ENCODE peak calls at places on chromosomes 16 and 17, in nine cellular contexts. One of them, this sample, is unnamed. For H3K36me3, the result is how much of the 10 kb centered on the place peaks cover.

GRCh38 chr16:20137194-20137593 is 63.5 kb upstream of the GPR139 start:
- DNase-seq in upper lobe of right lung: no peak
- DNase-seq in OCI-LY7: no peak
- DNase-seq in stomach: no peak
- DNase-seq in left ventricle myocardium inferior: no peak
- DNase-seq in neural progenitor cell: no peak
- DNase-seq in tibial artery: no peak
- DNase-seq in GM23338: peak
- DNase-seq in body of pancreas: no peak
- DNase-seq in this sample: no peak

GRCh38 chr17:59914274-59914854 is 21.4 kb downstream of the RPS6KB1 start:
- DNase-seq in upper lobe of right lung: no peak
- DNase-seq in OCI-LY7: peak
- DNase-seq in stomach: no peak
- DNase-seq in left ventricle myocardium inferior: no peak
- DNase-seq in neural progenitor cell: peak
- DNase-seq in tibial artery: no peak
- DNase-seq in GM23338: peak
- DNase-seq in body of pancreas: peak
- DNase-seq in this sample: peak

GRCh38 chr17:65542595-65542994 is 18.9 kb downstream of the AXIN2 start:
- DNase-seq in upper lobe of right lung: no peak
- DNase-seq in OCI-LY7: no peak
- DNase-seq in stomach: no peak
- DNase-seq in left ventricle myocardium inferior: no peak
- DNase-seq in neural progenitor cell: no peak
- DNase-seq in tibial artery: no peak
- DNase-seq in GM23338: no peak
- DNase-seq in body of pancreas: no peak
- DNase-seq in this sample: no peak

GRCh38 chr17:73588291-73589095 is 55.8 kb downstream of the SDK2 start:
- DNase-seq in upper lobe of right lung: no peak
- DNase-seq in OCI-LY7: peak
- DNase-seq in stomach: no peak
- DNase-seq in left ventricle myocardium inferior: no peak
- DNase-seq in neural progenitor cell: no peak
- DNase-seq in tibial artery: no peak
- DNase-seq in GM23338: no peak
- DNase-seq in body of pancreas: no peak
- DNase-seq in this sample: no peak

GRCh38 chr16:89155184-89155679 is 16.3 kb upstream of the CDH15 start:
- DNase-seq in upper lobe of right lung: peak
- DNase-seq in OCI-LY7: no peak
- DNase-seq in stomach: peak
- DNase-seq in left ventricle myocardium inferior: peak
- DNase-seq in neural progenitor cell: no peak
- DNase-seq in tibial artery: peak
- DNase-seq in GM23338: no peak
- DNase-seq in body of pancreas: peak
- DNase-seq in this sample: no peak

GRCh38 chr17:27585153-27585681 is 45.8 kb upstream of the LGALS9 start:
- DNase-seq in upper lobe of right lung: no peak
- DNase-seq in OCI-LY7: no peak
- DNase-seq in stomach: no peak
- DNase-seq in left ventricle myocardium inferior: no peak
- DNase-seq in neural progenitor cell: no peak
- DNase-seq in tibial artery: no peak
- DNase-seq in GM23338: no peak
- DNase-seq in body of pancreas: no peak
- DNase-seq in this sample: no peak

GRCh38 chr16:77213542-77214108 is 14.4 kb downstream of the SYCE1L start:
- DNase-seq in upper lobe of right lung: no peak
- DNase-seq in OCI-LY7: no peak
- DNase-seq in stomach: no peak
- DNase-seq in left ventricle myocardium inferior: no peak
- DNase-seq in neural progenitor cell: no peak
- DNase-seq in tibial artery: no peak
- DNase-seq in GM23338: no peak
- DNase-seq in body of pancreas: no peak
- DNase-seq in this sample: no peak

GRCh38 chr17:41919840-41920579 is 1.3 kb upstream of the ACLY start:
- DNase-seq in upper lobe of right lung: peak
- DNase-seq in OCI-LY7: no peak
- DNase-seq in stomach: no peak
- DNase-seq in left ventricle myocardium inferior: no peak
- DNase-seq in neural progenitor cell: no peak
- DNase-seq in tibial artery: no peak
- DNase-seq in GM23338: peak
- DNase-seq in body of pancreas: peak
- DNase-seq in this sample: no peak

GRCh38 chr16:7866144-7866543 is 533.5 kb downstream of the RBFOX1 start:
- DNase-seq in upper lobe of right lung: no peak
- DNase-seq in OCI-LY7: no peak
- DNase-seq in stomach: no peak
- DNase-seq in left ventricle myocardium inferior: no peak
- DNase-seq in neural progenitor cell: no peak
- DNase-seq in tibial artery: no peak
- DNase-seq in GM23338: peak
- DNase-seq in body of pancreas: no peak
- DNase-seq in this sample: no peak

GRCh38 chr16:80263181-80263823 is 277.5 kb upstream of the DYNLRB2 start:
- DNase-seq in upper lobe of right lung: no peak
- DNase-seq in OCI-LY7: no peak
- DNase-seq in stomach: no peak
- DNase-seq in left ventricle myocardium inferior: no peak
- DNase-seq in neural progenitor cell: no peak
- DNase-seq in tibial artery: no peak
- DNase-seq in GM23338: no peak
- DNase-seq in body of pancreas: no peak
- DNase-seq in this sample: no peak

GRCh38 chr17:27760069-27760885 is 40.1 kb downstream of the NOS2 start:
- DNase-seq in upper lobe of right lung: peak
- DNase-seq in OCI-LY7: peak
- DNase-seq in stomach: peak
- DNase-seq in left ventricle myocardium inferior: peak
- DNase-seq in neural progenitor cell: peak
- DNase-seq in tibial artery: peak
- DNase-seq in GM23338: peak
- DNase-seq in body of pancreas: peak
- DNase-seq in this sample: peak

GRCh38 chr17:39676198-39676819 is 8.1 kb downstream of the PNMT start:
- DNase-seq in upper lobe of right lung: peak
- DNase-seq in OCI-LY7: peak
- DNase-seq in stomach: peak
- DNase-seq in left ventricle myocardium inferior: peak
- DNase-seq in neural progenitor cell: no peak
- DNase-seq in tibial artery: peak
- DNase-seq in GM23338: no peak
- DNase-seq in body of pancreas: peak
- DNase-seq in this sample: peak

GRCh38 chr17:47829870-47830269 is 1.5 kb downstream of the MRPL10 start:
- DNase-seq in upper lobe of right lung: no peak
- DNase-seq in OCI-LY7: no peak
- DNase-seq in stomach: no peak
- DNase-seq in left ventricle myocardium inferior: no peak
- DNase-seq in neural progenitor cell: no peak
- DNase-seq in tibial artery: no peak
- DNase-seq in GM23338: no peak
- DNase-seq in body of pancreas: no peak
- DNase-seq in this sample: peak

GRCh38 chr17:28057731-28058246 is 15.3 kb downstream of the NLK start:
- DNase-seq in upper lobe of right lung: no peak
- DNase-seq in OCI-LY7: no peak
- DNase-seq in stomach: no peak
- DNase-seq in left ventricle myocardium inferior: no peak
- DNase-seq in neural progenitor cell: no peak
- DNase-seq in tibial artery: no peak
- DNase-seq in GM23338: no peak
- DNase-seq in body of pancreas: no peak
- DNase-seq in this sample: no peak

GRCh38 chr16:48632137-48632774 is 22.3 kb upstream of the N4BP1 start:
- DNase-seq in upper lobe of right lung: peak
- DNase-seq in OCI-LY7: no peak
- DNase-seq in stomach: peak
- DNase-seq in left ventricle myocardium inferior: no peak
- DNase-seq in neural progenitor cell: no peak
- DNase-seq in tibial artery: no peak
- DNase-seq in GM23338: no peak
- DNase-seq in body of pancreas: no peak
- DNase-seq in this sample: peak

DNA sequence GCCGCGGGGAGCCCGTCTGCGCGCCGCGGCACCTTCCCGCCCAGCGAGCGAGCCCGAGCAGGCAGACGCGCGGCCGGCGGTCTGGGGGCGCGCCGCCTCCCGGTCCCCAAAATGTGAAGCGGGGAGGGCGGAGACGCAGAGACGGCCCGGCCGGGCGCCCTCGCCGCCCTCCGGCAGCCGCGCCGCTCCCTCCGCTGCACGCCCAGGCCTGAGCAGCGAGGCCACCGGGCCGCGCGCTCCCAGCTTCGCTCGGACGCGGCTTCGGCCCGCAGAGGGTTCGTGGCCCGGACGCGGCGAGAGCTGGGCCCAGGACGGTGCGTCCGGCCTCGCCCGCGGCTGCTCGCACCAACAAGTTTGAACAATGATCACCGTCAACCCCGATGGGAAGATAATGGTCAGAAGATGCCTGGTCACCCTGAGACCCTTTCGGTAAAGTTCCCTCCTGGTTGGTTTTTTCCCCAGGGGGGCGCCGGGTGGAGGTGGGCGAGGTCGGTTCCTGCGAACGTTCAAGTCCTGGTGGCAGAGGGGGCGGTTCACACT is 535 bp downstream of the MGAT5B start:
- DNase-seq in upper lobe of right lung: no peak
- DNase-seq in OCI-LY7: no peak
- DNase-seq in stomach: no peak
- DNase-seq in left ventricle myocardium inferior: no peak
- DNase-seq in neural progenitor cell: peak
- DNase-seq in tibial artery: no peak
- DNase-seq in GM23338: peak
- DNase-seq in body of pancreas: no peak
- DNase-seq in this sample: no peak
- H3K4me3 ChIP-seq in upper lobe of right lung: peak
- H3K4me3 ChIP-seq in OCI-LY7: peak
- H3K4me3 ChIP-seq in stomach: peak
- H3K4me3 ChIP-seq in left ventricle myocardium inferior: peak
- H3K4me3 ChIP-seq in neural progenitor cell: peak
- H3K4me3 ChIP-seq in tibial artery: peak
- H3K4me3 ChIP-seq in GM23338: peak
- H3K4me3 ChIP-seq in body of pancreas: no peak
- H3K4me3 ChIP-seq in this sample: peak

DNA sequence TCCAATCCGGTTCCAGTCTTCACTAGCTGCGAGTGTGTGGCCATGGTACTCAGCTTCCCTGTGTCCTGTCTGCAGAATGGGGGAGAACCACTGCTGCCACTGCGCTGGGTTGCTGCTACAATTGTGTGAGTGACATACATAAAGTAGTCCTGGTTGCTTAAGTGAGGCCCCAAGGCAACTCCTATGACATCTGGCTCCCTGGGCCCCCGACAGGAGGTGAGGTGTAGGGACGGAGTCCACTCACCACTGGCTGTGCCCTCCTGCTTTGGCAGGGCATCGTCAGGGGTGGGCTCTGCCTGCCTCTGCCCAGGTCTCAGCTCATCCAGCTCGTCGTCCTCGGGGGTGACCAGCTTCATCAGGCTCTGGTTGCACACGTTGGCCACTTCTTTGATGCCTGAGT is 20.4 kb downstream of the VAC14 start:
- DNase-seq in upper lobe of right lung: peak
- DNase-seq in OCI-LY7: no peak
- DNase-seq in stomach: no peak
- DNase-seq in left ventricle myocardium inferior: no peak
- DNase-seq in neural progenitor cell: no peak
- DNase-seq in tibial artery: peak
- DNase-seq in GM23338: no peak
- DNase-seq in body of pancreas: no peak
- DNase-seq in this sample: no peak
- H3K36me3 ChIP-seq in upper lobe of right lung: half or more
- H3K36me3 ChIP-seq in OCI-LY7: half or more
- H3K36me3 ChIP-seq in stomach: half or more
- H3K36me3 ChIP-seq in left ventricle myocardium inferior: half or more
- H3K36me3 ChIP-seq in neural progenitor cell: under half
- H3K36me3 ChIP-seq in tibial artery: half or more
- H3K36me3 ChIP-seq in GM23338: under half
- H3K36me3 ChIP-seq in body of pancreas: under half
- H3K36me3 ChIP-seq in this sample: under half

DNA sequence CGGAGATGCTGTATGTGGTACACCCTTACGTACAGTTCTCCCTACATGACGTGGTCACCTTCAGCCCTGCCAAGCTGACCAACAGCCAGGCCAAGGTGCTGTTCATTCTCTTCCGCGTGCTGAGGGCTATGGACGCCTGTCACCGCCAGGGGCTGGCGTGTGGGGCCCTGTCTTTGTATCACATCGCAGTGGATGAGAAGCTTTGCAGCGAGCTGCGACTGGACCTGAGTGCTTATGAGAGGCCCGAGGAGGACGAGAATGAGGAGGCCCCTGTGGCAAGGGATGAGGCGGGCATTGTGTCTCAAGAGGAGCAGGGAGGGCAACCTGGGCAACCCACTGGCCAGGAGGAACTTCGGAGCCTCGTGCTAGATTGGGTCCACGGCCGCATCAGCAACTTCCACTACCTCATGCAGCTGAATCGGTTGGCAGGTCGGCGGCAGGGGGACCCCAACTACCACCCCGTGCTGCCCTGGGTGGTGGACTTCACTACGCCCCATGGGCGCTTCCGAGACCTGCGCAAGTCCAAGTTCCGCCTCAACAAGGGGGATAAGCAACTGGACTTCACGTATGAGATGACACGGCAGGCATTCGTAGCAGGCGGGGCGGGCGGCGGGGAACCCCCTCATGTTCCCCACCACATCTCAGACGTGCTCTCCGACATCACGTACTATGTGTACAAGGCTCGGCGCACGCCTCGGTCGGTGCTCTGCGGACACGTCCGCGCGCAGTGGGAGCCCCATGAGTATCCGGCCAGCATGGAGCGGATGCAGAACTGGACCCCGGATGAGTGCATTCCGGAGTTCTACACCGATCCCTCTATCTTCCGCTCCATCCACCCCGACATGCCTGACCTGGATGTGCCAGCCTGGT is 1.4 kb downstream of the WDR81 start:
- DNase-seq in upper lobe of right lung: no peak
- DNase-seq in OCI-LY7: no peak
- DNase-seq in stomach: no peak
- DNase-seq in left ventricle myocardium inferior: no peak
- DNase-seq in neural progenitor cell: no peak
- DNase-seq in tibial artery: no peak
- DNase-seq in GM23338: no peak
- DNase-seq in body of pancreas: no peak
- DNase-seq in this sample: no peak
- H3K4me3 ChIP-seq in upper lobe of right lung: peak
- H3K4me3 ChIP-seq in OCI-LY7: peak
- H3K4me3 ChIP-seq in stomach: peak
- H3K4me3 ChIP-seq in left ventricle myocardium inferior: peak
- H3K4me3 ChIP-seq in neural progenitor cell: no peak
- H3K4me3 ChIP-seq in tibial artery: peak
- H3K4me3 ChIP-seq in GM23338: no peak
- H3K4me3 ChIP-seq in body of pancreas: no peak
- H3K4me3 ChIP-seq in this sample: peak

GRCh38 chr17:6124856-6125255 is 54.7 kb downstream of the WSCD1 start:
- DNase-seq in upper lobe of right lung: no peak
- DNase-seq in OCI-LY7: no peak
- DNase-seq in stomach: no peak
- DNase-seq in left ventricle myocardium inferior: no peak
- DNase-seq in neural progenitor cell: no peak
- DNase-seq in tibial artery: no peak
- DNase-seq in GM23338: no peak
- DNase-seq in body of pancreas: no peak
- DNase-seq in this sample: no peak

GRCh38 chr17:6126768-6127167 is 56.6 kb downstream of the WSCD1 start:
- DNase-seq in upper lobe of right lung: no peak
- DNase-seq in OCI-LY7: no peak
- DNase-seq in stomach: no peak
- DNase-seq in left ventricle myocardium inferior: no peak
- DNase-seq in neural progenitor cell: no peak
- DNase-seq in tibial artery: no peak
- DNase-seq in GM23338: no peak
- DNase-seq in body of pancreas: no peak
- DNase-seq in this sample: no peak
- H3K36me3 ChIP-seq in upper lobe of right lung: under half
- H3K36me3 ChIP-seq in OCI-LY7: under half
- H3K36me3 ChIP-seq in stomach: under half
- H3K36me3 ChIP-seq in left ventricle myocardium inferior: under half
- H3K36me3 ChIP-seq in neural progenitor cell: under half
- H3K36me3 ChIP-seq in tibial artery: under half
- H3K36me3 ChIP-seq in GM23338: under half
- H3K36me3 ChIP-seq in body of pancreas: under half
- H3K36me3 ChIP-seq in this sample: under half